ENCODE peak calls at places on chromosomes 12 and 14, in four cellular contexts. B is adrenal gland, Y is lung, F is HCT116. L is an unnamed sample.

GRCh38 chr14:32478027-32478426 is 148.9 kb downstream of the AKAP6 start:
- DNase-seq in B (no peak), F (no peak), Y (no peak), L (no peak)

GRCh38 chr12:54723653-54724256 is 75.6 kb upstream of the DCD start:
- DNase-seq in B (no peak), Y (no peak), F (peak; percentile 13), L (no peak)

GRCh38 chr14:55665067-55665700 is 85.2 kb downstream of the KTN1 start:
- DNase-seq in Y (no peak), B (no peak), F (no peak), L (no peak)

GRCh38 chr12:85823436-85824179 is 12.6 kb downstream of the RASSF9 start:
- DNase-seq in Y (no peak), B (no peak), F (no peak), L (no peak)

GRCh38 chr14:80425686-80426085 is 214.4 kb upstream of the DIO2 start:
- DNase-seq in F (peak; percentile 18), B (no peak), Y (no peak), L (no peak)

GRCh38 chr12:93054021-93054420 is 124.9 kb upstream of the EEA1 start:
- DNase-seq in Y (no peak), B (no peak), F (no peak), L (no peak)

GRCh38 chr12:52221912-52222457 is 11.1 kb upstream of the KRT7 start:
- DNase-seq in B (peak; percentile 91), Y (no peak), F (peak; percentile 67), L (no peak)

GRCh38 chr14:77148510-77149231 is 7.1 kb upstream of the ZDHHC22 start:
- DNase-seq in B (peak; percentile 35), F (no peak), Y (no peak), L (no peak)

GRCh38 chr12:42140901-42141300 is 3.8 kb downstream of the GXYLT1 start:
- DNase-seq in B (no peak), Y (peak; percentile 56), F (no peak), L (no peak)

GRCh38 chr12:46617167-46617566 is 208.6 kb downstream of the SLC38A4 start:
- DNase-seq in Y (no peak), B (peak; percentile 91), F (no peak), L (no peak)

GRCh38 chr12:10457760-10458159 is 4.6 kb upstream of the KLRC1 start:
- DNase-seq in Y (no peak), F (no peak), B (no peak), L (no peak)

GRCh38 chr14:99508896-99509629 is 27.9 kb downstream of the CCNK start:
- DNase-seq in Y (no peak), B (peak; percentile 54), F (no peak), L (peak; percentile 27)

GRCh38 chr12:16763901-16764300 is 157.9 kb upstream of the LMO3 start:
- DNase-seq in Y (no peak), B (no peak), F (no peak), L (no peak)

GRCh38 chr12:1083086-1083887 is 92.3 kb downstream of the ERC1 start:
- DNase-seq in F (no peak), B (peak; percentile 66), Y (no peak), L (no peak)
- H3K27ac ChIP-seq in F (no peak overlapping the region), B (peak overlapping the region; percentile 43), Y (no peak overlapping the region), L (peak overlapping the region; percentile 85)

GRCh38 chr14:100701314-100701713 is 25.4 kb upstream of the DLK1 start:
- DNase-seq in B (no peak), Y (no peak), F (no peak), L (no peak)
- H3K27ac ChIP-seq in B (no peak overlapping the region), Y (no peak overlapping the region), F (no peak overlapping the region), L (no peak overlapping the region)

GRCh38 chr14:92512807-92513203 is 776 bp upstream of the RIN3 start:
- DNase-seq in F (no peak), B (no peak), Y (no peak), L (no peak)
- H3K27ac ChIP-seq in F (peak overlapping the region; percentile 69), B (peak overlapping the region; percentile 83), Y (peak overlapping the region; percentile 95), L (peak overlapping the region; percentile 3)

GRCh38 chr14:72893636-72894322 is at the start of gene DPF3:
- DNase-seq in Y (peak; percentile 95), B (peak; percentile 98), F (peak; percentile 91), L (peak; percentile 99)
- H3K27ac ChIP-seq in Y (no peak within 1 kb of the TSS), B (peak within 1 kb of the TSS; percentile 48), F (peak within 1 kb of the TSS; percentile 17), L (peak within 1 kb of the TSS; percentile 80)

GRCh38 chr12:111998015-111998414 is 14.9 kb downstream of the TMEM116 start:
- DNase-seq in Y (no peak), B (no peak), F (no peak), L (no peak)
- H3K27ac ChIP-seq in Y (no peak overlapping the region), B (no peak overlapping the region), F (no peak overlapping the region), L (no peak overlapping the region)

GRCh38 chr12:126243814-126244213 is 1178.6 kb downstream of the AACS start:
- DNase-seq in Y (no peak), B (no peak), F (no peak), L (no peak)
- H3K27ac ChIP-seq in Y (no peak overlapping the region), B (no peak overlapping the region), F (no peak overlapping the region), L (no peak overlapping the region)

GRCh38 chr12:106224392-106224706 is 23.5 kb downstream of the CKAP4 start:
- DNase-seq in F (no peak), B (no peak), Y (no peak), L (no peak)

GRCh38 chr12:106229036-106229591 is 18.7 kb downstream of the CKAP4 start:
- DNase-seq in Y (no peak), F (no peak), B (no peak), L (no peak)

GRCh38 chr12:106226884-106227640 is 20.8 kb downstream of the CKAP4 start:
- DNase-seq in F (peak; percentile 28), Y (no peak), B (peak; percentile 58), L (peak; percentile 65)

GRCh38 chr12:106228320-106228710 is 19.5 kb downstream of the CKAP4 start:
- DNase-seq in F (no peak), B (peak; percentile 44), Y (no peak), L (no peak)

DNA sequence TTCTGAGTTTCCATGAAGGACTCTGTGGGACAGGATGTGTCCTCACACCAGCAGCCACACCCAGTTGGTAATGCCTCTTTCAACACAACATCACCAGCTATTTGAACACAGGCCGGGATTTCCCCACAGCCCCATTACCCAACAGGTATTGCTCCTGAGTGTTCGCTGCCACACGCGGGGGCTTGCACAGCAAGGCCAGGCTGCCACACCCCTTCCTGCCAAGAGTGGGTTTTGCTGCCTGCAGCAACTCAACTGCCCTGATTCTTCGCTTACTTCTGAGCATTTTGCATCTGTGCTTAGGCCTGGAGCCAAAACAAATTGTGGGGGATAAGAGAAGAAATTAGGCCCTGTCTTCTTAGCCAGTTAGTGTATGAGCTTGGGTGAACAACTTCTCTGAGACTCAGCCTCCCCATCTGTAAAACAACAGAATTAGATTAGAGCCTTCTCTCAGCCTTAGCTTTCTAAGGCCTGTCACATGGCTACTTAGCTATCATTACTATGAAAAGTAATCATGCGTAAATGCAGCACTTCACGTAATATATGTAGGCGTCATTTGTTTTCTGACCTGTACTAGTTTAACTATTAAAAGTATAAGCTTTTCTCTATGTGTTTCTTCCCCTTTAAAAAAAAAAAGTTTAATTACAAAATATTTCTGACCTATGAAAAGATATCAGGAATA is 20.0 kb downstream of the CKAP4 start:
- DNase-seq in B (peak; percentile 51), Y (peak; percentile 79), F (no peak), L (peak; percentile 42)
- H3K27ac ChIP-seq in B (no peak overlapping the region), Y (no peak overlapping the region), F (no peak overlapping the region), L (no peak overlapping the region)

DNA sequence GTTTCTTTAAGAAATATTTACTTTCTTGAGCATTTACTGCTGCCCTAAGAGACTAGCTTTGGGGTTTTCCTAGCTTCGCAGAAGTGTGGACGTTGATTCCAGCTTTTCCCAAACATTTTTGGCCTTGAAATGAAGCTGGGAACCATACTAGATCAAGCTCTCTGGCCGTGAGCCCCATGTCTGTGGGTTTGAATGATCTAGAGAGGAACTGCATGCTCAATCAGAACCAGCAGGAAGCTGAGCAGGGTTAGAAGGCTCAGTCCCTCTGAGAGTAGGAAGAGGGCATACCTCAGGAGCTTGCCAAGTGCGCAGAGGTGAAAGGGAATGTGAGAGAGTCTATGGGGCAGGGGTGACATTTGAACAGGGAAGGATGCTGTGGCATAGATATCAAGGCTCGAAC is 292.1 kb downstream of the CACNA1C start:
- DNase-seq in B (no peak), Y (no peak), F (no peak), L (no peak)
- H3K27ac ChIP-seq in B (no peak overlapping the region), Y (peak overlapping the region; percentile 9), F (no peak overlapping the region), L (no peak overlapping the region)

DNA sequence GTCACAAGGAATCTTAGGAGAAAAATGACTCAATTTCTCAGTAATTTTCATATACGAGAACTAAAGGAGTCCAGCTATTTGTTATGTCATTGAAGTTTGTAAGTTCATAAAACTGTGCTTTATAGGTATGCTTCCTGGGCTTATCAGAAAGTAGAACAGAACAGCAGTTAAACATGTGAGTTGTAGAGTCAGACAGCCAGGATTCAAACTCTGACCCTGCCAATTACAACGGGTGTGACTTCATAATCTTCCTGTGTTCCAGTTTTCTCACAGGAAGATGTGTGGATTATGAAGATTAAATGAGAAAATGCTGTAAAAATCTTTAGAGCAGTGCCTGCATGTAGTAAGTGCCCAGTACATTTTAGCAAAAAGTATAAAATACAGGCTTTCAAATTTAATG is 8.9 kb downstream of the TRIM9 start:
- DNase-seq in B (no peak), Y (no peak), F (no peak), L (no peak)
- H3K27ac ChIP-seq in B (no peak overlapping the region), Y (no peak overlapping the region), F (no peak overlapping the region), L (no peak overlapping the region)

DNA sequence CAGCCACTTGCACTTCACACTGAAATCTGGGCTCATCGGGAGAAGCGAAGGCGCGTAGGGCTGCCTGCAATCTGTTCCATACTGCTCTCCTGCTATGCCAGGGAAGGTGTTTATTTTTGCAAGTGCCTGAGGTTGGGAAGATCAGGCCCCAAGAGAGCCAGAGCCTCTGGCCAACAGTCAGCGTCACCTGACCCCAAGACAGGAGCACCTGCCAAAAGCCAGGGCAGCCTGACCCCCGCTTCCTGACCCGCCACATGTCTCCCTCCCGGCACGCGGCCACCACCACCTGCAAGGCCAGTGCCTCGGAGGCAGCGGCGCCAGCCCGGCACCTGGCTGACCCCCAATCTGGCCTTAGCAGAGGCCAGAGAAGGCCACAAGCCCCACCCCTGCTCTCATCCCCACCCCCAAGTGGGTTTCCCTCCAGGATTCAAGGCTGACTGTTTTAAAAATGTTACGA is 94.4 kb downstream of the CHGA start:
- DNase-seq in B (peak; percentile 82), Y (no peak), F (no peak), L (no peak)
- H3K27ac ChIP-seq in B (no peak overlapping the region), Y (no peak overlapping the region), F (no peak overlapping the region), L (peak overlapping the region; percentile 4)

L was measured in right cardiac atrium.